ENCODE peak calls at places on chromosomes 6 and 20, in six cellular contexts. U, D, C, P, H and R are unnamed samples.

GRCh38 chr6:3453410-3453809 is 3.4 kb downstream of the SLC22A23 start:
- DNase-seq in H (no peak), C (no peak), P (no peak), U (no peak), D (no peak), R (no peak)

GRCh38 chr6:3871511-3871910 is 22.3 kb downstream of the FAM50B start:
- DNase-seq in P (no peak), H (no peak), D (no peak), C (no peak), U (no peak), R (no peak)

GRCh38 chr6:52049252-52050050 is 38.0 kb downstream of the PKHD1 start:
- DNase-seq in H (peak), P (no peak), D (no peak), C (no peak), U (peak), R (no peak)

GRCh38 chr6:111565316-111566221 is 40.1 kb downstream of the TRAF3IP2 start:
- DNase-seq in H (peak), U (no peak), C (no peak), D (no peak), P (no peak), R (no peak)

GRCh38 chr6:958531-958930 is 265.6 kb upstream of the EXOC2 start:
- DNase-seq in P (no peak), C (no peak), U (peak), D (no peak), H (no peak), R (no peak)

GRCh38 chr6:72218125-72218524 is 331.8 kb downstream of the RIMS1 start:
- DNase-seq in C (peak), P (no peak), H (no peak), D (peak), U (peak), R (no peak)

GRCh38 chr6:116101298-116101718 is 655 bp downstream of the NT5DC1 start:
- DNase-seq in P (no peak), U (no peak), C (no peak), D (peak), H (no peak), R (no peak)

GRCh38 chr6:26216015-26216885 is 129.0 kb downstream of the HFE start:
- DNase-seq in C (peak), P (peak), D (peak), H (peak), U (peak), R (peak)

GRCh38 chr20:36435799-36436541 is 105.3 kb upstream of the MYL9 start:
- DNase-seq in H (peak), C (peak), P (no peak), D (peak), U (no peak), R (peak)

GRCh38 chr6:49923826-49924225 is 40.1 kb downstream of the DEFB114 start:
- DNase-seq in D (no peak), P (no peak), U (no peak), C (no peak), H (no peak), R (no peak)

GRCh38 chr20:5703542-5704215 is 46.5 kb upstream of the SHLD1 start:
- DNase-seq in D (peak), P (no peak), C (no peak), H (no peak), U (no peak), R (no peak)

GRCh38 chr6:157491571-157492232 is 110.7 kb downstream of the ZDHHC14 start:
- DNase-seq in P (no peak), U (no peak), H (no peak), D (no peak), C (no peak), R (no peak)

GRCh38 chr6:2181567-2181966 is 63.8 kb downstream of the GMDS start:
- DNase-seq in H (no peak), C (no peak), P (no peak), U (no peak), D (no peak), R (no peak)

GRCh38 chr6:30722280-30723112 is 2.3 kb downstream of the TUBB start:
- DNase-seq in U (peak), P (no peak), D (peak), H (peak), C (no peak), R (peak)

GRCh38 chr6:75446278-75446880 is 47.2 kb downstream of the FILIP1 start:
- DNase-seq in C (no peak), H (no peak), U (no peak), D (no peak), P (no peak), R (no peak)

GRCh38 chr20:45450097-45450818 is 19.3 kb upstream of the WFDC2 start:
- DNase-seq in P (no peak), D (no peak), U (peak), C (no peak), H (peak), R (no peak)

GRCh38 chr20:50580016-50580747 is 70.0 kb downstream of the PTPN1 start:
- DNase-seq in U (peak), C (no peak), H (peak), D (peak), P (no peak), R (peak)